ENCODE peak calls at places on chromosomes 5 and 9, in six cellular contexts. H is COLO829, V is BE2C, Y is ELF-1, I is Caco-2, X is fibroblast of lung. U is an unnamed sample.
A peak's percentile ranks its signal among the peaks of the same experiment; 100 is the strongest.

GRCh38 chr5:33657804-33658435 is 217.2 kb downstream of the TARS1 start:
- DNase-seq in Y (peak; percentile 25), V (no peak), I (no peak), H (no peak), X (peak; percentile 49), U (no peak)

GRCh38 chr9:135394699-135395645 is 84.6 kb upstream of the PPP1R26 start:
- DNase-seq in Y (no peak), I (no peak), V (no peak), H (no peak), X (no peak), U (no peak)

GRCh38 chr9:127974769-127975261 is 6.0 kb downstream of the EEIG1 start:
- DNase-seq in I (no peak), Y (no peak), V (peak; percentile 12), X (peak; percentile 27), H (no peak), U (no peak)

GRCh38 chr9:129280236-129281231 is 102.5 kb upstream of the IER5L start:
- DNase-seq in H (no peak), X (no peak), Y (no peak), I (no peak), V (no peak), U (no peak)

GRCh38 chr5:110055301-110055700 is 365.6 kb downstream of the MAN2A1 start:
- DNase-seq in V (no peak), Y (no peak), X (peak; percentile 75), I (no peak), H (no peak), U (no peak)

GRCh38 chr5:88190106-88190834 is 78.4 kb downstream of the TMEM161B start:
- DNase-seq in X (no peak), H (no peak), I (no peak), V (no peak), Y (peak; percentile 26), U (no peak)

GRCh38 chr5:91074615-91075014 is 308.5 kb downstream of the ARRDC3 start:
- DNase-seq in Y (no peak), H (no peak), X (peak; percentile 90), I (peak; percentile 18), V (no peak), U (no peak)

GRCh38 chr9:2597483-2597882 is 24.1 kb upstream of the VLDLR start:
- DNase-seq in Y (no peak), V (no peak), I (no peak), H (no peak), X (no peak), U (no peak)

GRCh38 chr5:139761057-139761450 is 34.6 kb upstream of the PSD2 start:
- DNase-seq in I (no peak), Y (no peak), X (no peak), H (no peak), V (no peak), U (no peak)

GRCh38 chr5:52989781-52990530 is 804 bp downstream of the ITGA2 start:
- DNase-seq in X (peak; percentile 59), V (peak; percentile 24), I (peak; percentile 65), H (no peak), Y (peak; percentile 40), U (peak; percentile 80)

GRCh38 chr5:62617943-62618342 is 39.3 kb downstream of the LRRC70 start:
- DNase-seq in I (no peak), V (no peak), X (no peak), Y (no peak), H (no peak), U (no peak)

GRCh38 chr9:83992407-83992806 is 11.8 kb downstream of the RMI1 start:
- DNase-seq in I (peak; percentile 3), H (no peak), V (no peak), X (peak; percentile 7), Y (no peak), U (peak; percentile 15)

GRCh38 chr9:130398487-130399240 is 46.1 kb upstream of the ASS1 start:
- DNase-seq in Y (no peak), X (no peak), I (no peak), H (no peak), V (no peak), U (no peak)

GRCh38 chr9:74500584-74500924 is 3.4 kb downstream of the RORB start:
- DNase-seq in H (no peak), X (no peak), V (no peak), I (no peak), Y (peak; percentile 70), U (no peak)

GRCh38 chr9:8651830-8652229 is 852.3 kb upstream of the DMAC1 start:
- DNase-seq in Y (no peak), H (no peak), I (no peak), V (no peak), X (no peak), U (no peak)

GRCh38 chr5:143398451-143399237 is 4.8 kb downstream of the NR3C1 start:
- DNase-seq in H (peak; percentile 7), X (no peak), Y (no peak), V (no peak), I (no peak), U (peak; percentile 21)

GRCh38 chr5:171432581-171433351 is 13.3 kb downstream of the FGF18 start:
- DNase-seq in I (no peak), X (no peak), H (no peak), V (no peak), Y (no peak), U (no peak)

GRCh38 chr9:127971357-127972315 is 9.2 kb downstream of the EEIG1 start:
- DNase-seq in H (no peak), X (no peak), V (peak; percentile 57), Y (peak; percentile 58), I (no peak), U (no peak)

GRCh38 chr5:174281855-174282254 is 236.3 kb downstream of the NSG2 start:
- DNase-seq in Y (no peak), H (no peak), X (no peak), I (no peak), V (no peak), U (no peak)

GRCh38 chr5:65832603-65833228 is 93.7 kb upstream of the ERBIN start:
- DNase-seq in I (no peak), H (no peak), X (peak; percentile 7), Y (no peak), V (no peak), U (no peak)

GRCh38 chr5:137871571-137871970 is 3.9 kb downstream of the MYOT start:
- DNase-seq in Y (no peak), I (no peak), H (no peak), V (no peak), X (no peak), U (no peak)

GRCh38 chr5:77882670-77883257 is 106.6 kb upstream of the TBCA start:
- DNase-seq in X (peak; percentile 70), I (no peak), V (no peak), H (no peak), Y (no peak), U (peak; percentile 80)

GRCh38 chr5:68499952-68500351 is 284.4 kb downstream of the PIK3R1 start:
- DNase-seq in X (peak; percentile 76), I (no peak), V (no peak), H (no peak), Y (no peak), U (no peak)

GRCh38 chr5:113232667-113233066 is 202.1 kb downstream of the TSSK1B start:
- DNase-seq in I (no peak), H (no peak), V (no peak), Y (no peak), X (peak; percentile 57), U (no peak)

GRCh38 chr9:16058131-16058549 is 505.3 kb downstream of the CCDC171 start:
- DNase-seq in X (peak; percentile 86), Y (no peak), H (no peak), V (no peak), I (no peak), U (no peak)

GRCh38 chr5:142023836-142024235 is 11.0 kb upstream of the GNPDA1 start:
- DNase-seq in V (no peak), X (no peak), I (no peak), Y (no peak), H (no peak), U (no peak)

GRCh38 chr9:137757613-137758029 is 120.0 kb upstream of the CACNA1B start:
- DNase-seq in V (no peak), H (no peak), X (peak; percentile 86), Y (no peak), I (no peak), U (no peak)

GRCh38 chr9:126033956-126034355 is 286.8 kb downstream of the PBX3 start:
- DNase-seq in X (no peak), Y (no peak), V (no peak), I (no peak), H (no peak), U (no peak)

GRCh38 chr9:91162784-91163440 is 198.8 kb downstream of the AUH start:
- DNase-seq in H (no peak), I (no peak), V (no peak), Y (peak; percentile 45), X (peak; percentile 47), U (no peak)

GRCh38 chr9:89497181-89497963 is 541 bp downstream of the SEMA4D start:
- DNase-seq in H (no peak), X (no peak), V (no peak), I (peak; percentile 35), Y (no peak), U (peak; percentile 16)

GRCh38 chr5:52657231-52657645 is 130.5 kb upstream of the ITGA1 start:
- DNase-seq in Y (no peak), I (peak; percentile 17), X (peak; percentile 34), H (peak; percentile 48), V (no peak), U (peak; percentile 69)

GRCh38 chr5:74865799-74866652 is at the start of gene FAM169A:
- DNase-seq in Y (peak; percentile 65), V (peak; percentile 62), H (no peak), X (peak; percentile 52), I (peak; percentile 76), U (peak; percentile 28)

GRCh38 chr9:110016340-110016739 is 191.6 kb downstream of the C9orf152 start:
- DNase-seq in I (no peak), H (peak; percentile 72), Y (no peak), X (peak; percentile 94), V (no peak), U (peak; percentile 97)

GRCh38 chr5:139901251-139901575 is 105.6 kb downstream of the PSD2 start:
- DNase-seq in X (no peak), Y (no peak), V (no peak), I (no peak), H (no peak), U (no peak)

GRCh38 chr5:142320851-142321560 is 3.8 kb downstream of the SPRY4 start:
- DNase-seq in V (peak; percentile 51), H (no peak), Y (peak; percentile 55), X (peak; percentile 40), I (no peak), U (peak; percentile 66)

GRCh38 chr5:170120576-170120975 is 14.9 kb downstream of the FOXI1 start:
- DNase-seq in V (no peak), Y (no peak), H (no peak), X (peak; percentile 77), I (no peak), U (no peak)

U was measured in dermis blood vessel endothelial cell.